ENCODE peak calls at places on chromosomes 13 and 19, in seven cellular contexts. One of them, this sample, is unnamed. For H3K4me1, the result is how much of the 10 kb centered on the place peaks cover.

GRCh38 chr19:38634757-38635482 is 12.5 kb upstream of the ACTN4 start:
- DNase-seq in fibroblast of lung: peak
- DNase-seq in pancreas: peak
- DNase-seq in left ventricle myocardium inferior: peak
- DNase-seq in astrocyte: no peak
- DNase-seq in adrenal gland: peak
- DNase-seq in left lung: peak
- DNase-seq in this sample: peak

GRCh38 chr19:47641891-47642485 is 33.1 kb downstream of the BICRA start:
- DNase-seq in fibroblast of lung: peak
- DNase-seq in pancreas: no peak
- DNase-seq in left ventricle myocardium inferior: no peak
- DNase-seq in astrocyte: no peak
- DNase-seq in adrenal gland: no peak
- DNase-seq in left lung: no peak
- DNase-seq in this sample: no peak

GRCh38 chr19:35712910-35713845 is 4.6 kb upstream of the KMT2B start:
- DNase-seq in fibroblast of lung: no peak
- DNase-seq in pancreas: no peak
- DNase-seq in left ventricle myocardium inferior: no peak
- DNase-seq in astrocyte: no peak
- DNase-seq in adrenal gland: no peak
- DNase-seq in left lung: no peak
- DNase-seq in this sample: no peak

GRCh38 chr13:39600766-39601165 is 2.2 kb downstream of the LHFPL6 start:
- DNase-seq in fibroblast of lung: no peak
- DNase-seq in pancreas: no peak
- DNase-seq in left ventricle myocardium inferior: peak
- DNase-seq in astrocyte: no peak
- DNase-seq in adrenal gland: no peak
- DNase-seq in left lung: no peak
- DNase-seq in this sample: peak

GRCh38 chr13:39148513-39148961 is 110.3 kb downstream of the NHLRC3 start:
- DNase-seq in fibroblast of lung: peak
- DNase-seq in pancreas: no peak
- DNase-seq in left ventricle myocardium inferior: no peak
- DNase-seq in astrocyte: peak
- DNase-seq in adrenal gland: no peak
- DNase-seq in left lung: no peak
- DNase-seq in this sample: no peak

GRCh38 chr19:30895946-30896345 is 453.3 kb downstream of the TSHZ3 start:
- DNase-seq in fibroblast of lung: no peak
- DNase-seq in pancreas: no peak
- DNase-seq in left ventricle myocardium inferior: no peak
- DNase-seq in astrocyte: no peak
- DNase-seq in adrenal gland: no peak
- DNase-seq in left lung: no peak
- DNase-seq in this sample: no peak

GRCh38 chr19:49362048-49362925 is at the start of gene TEAD2:
- DNase-seq in fibroblast of lung: peak
- DNase-seq in pancreas: peak
- DNase-seq in left ventricle myocardium inferior: peak
- DNase-seq in astrocyte: peak
- DNase-seq in adrenal gland: peak
- DNase-seq in left lung: peak
- DNase-seq in this sample: peak

GRCh38 chr19:8367327-8368001 is 3.5 kb downstream of the ANGPTL4 start:
- DNase-seq in fibroblast of lung: peak
- DNase-seq in pancreas: peak
- DNase-seq in left ventricle myocardium inferior: peak
- DNase-seq in astrocyte: peak
- DNase-seq in adrenal gland: peak
- DNase-seq in left lung: peak
- DNase-seq in this sample: peak

GRCh38 chr19:6417713-6418561 is 6.7 kb downstream of the KHSRP start:
- DNase-seq in fibroblast of lung: peak
- DNase-seq in pancreas: no peak
- DNase-seq in left ventricle myocardium inferior: no peak
- DNase-seq in astrocyte: no peak
- DNase-seq in adrenal gland: peak
- DNase-seq in left lung: no peak
- DNase-seq in this sample: no peak

GRCh38 chr13:33910267-33910666 is 92.3 kb downstream of the RFC3 start:
- DNase-seq in fibroblast of lung: no peak
- DNase-seq in pancreas: no peak
- DNase-seq in left ventricle myocardium inferior: no peak
- DNase-seq in astrocyte: no peak
- DNase-seq in adrenal gland: no peak
- DNase-seq in left lung: no peak
- DNase-seq in this sample: no peak

GRCh38 chr19:15841875-15842569 is 26.6 kb upstream of the OR10H1 start:
- DNase-seq in fibroblast of lung: no peak
- DNase-seq in pancreas: no peak
- DNase-seq in left ventricle myocardium inferior: no peak
- DNase-seq in astrocyte: no peak
- DNase-seq in adrenal gland: no peak
- DNase-seq in left lung: no peak
- DNase-seq in this sample: no peak

GRCh38 chr13:84445776-84446175 is 563.5 kb upstream of the SLITRK1 start:
- DNase-seq in fibroblast of lung: no peak
- DNase-seq in pancreas: no peak
- DNase-seq in left ventricle myocardium inferior: no peak
- DNase-seq in astrocyte: peak
- DNase-seq in adrenal gland: no peak
- DNase-seq in left lung: no peak
- DNase-seq in this sample: no peak

GRCh38 chr13:112984501-112984900 is 15.5 kb downstream of the MCF2L start:
- DNase-seq in fibroblast of lung: no peak
- DNase-seq in pancreas: no peak
- DNase-seq in left ventricle myocardium inferior: no peak
- DNase-seq in astrocyte: no peak
- DNase-seq in adrenal gland: no peak
- DNase-seq in left lung: no peak
- DNase-seq in this sample: no peak

GRCh38 chr19:11382898-11383705 is 1.0 kb downstream of the EPOR start:
- DNase-seq in fibroblast of lung: no peak
- DNase-seq in pancreas: peak
- DNase-seq in left ventricle myocardium inferior: peak
- DNase-seq in astrocyte: no peak
- DNase-seq in adrenal gland: peak
- DNase-seq in left lung: peak
- DNase-seq in this sample: no peak

GRCh38 chr13:74201530-74201929 is 67.3 kb upstream of the KLF12 start:
- DNase-seq in fibroblast of lung: no peak
- DNase-seq in pancreas: no peak
- DNase-seq in left ventricle myocardium inferior: no peak
- DNase-seq in astrocyte: no peak
- DNase-seq in adrenal gland: no peak
- DNase-seq in left lung: no peak
- DNase-seq in this sample: no peak

GRCh38 chr19:55640577-55641375 is at the start of gene ZNF580:
- DNase-seq in fibroblast of lung: peak
- DNase-seq in pancreas: peak
- DNase-seq in left ventricle myocardium inferior: peak
- DNase-seq in astrocyte: peak
- DNase-seq in adrenal gland: peak
- DNase-seq in left lung: peak
- DNase-seq in this sample: no peak

GRCh38 chr13:111345682-111346081 is 25.2 kb downstream of the TEX29 start:
- DNase-seq in fibroblast of lung: no peak
- DNase-seq in pancreas: no peak
- DNase-seq in left ventricle myocardium inferior: no peak
- DNase-seq in astrocyte: no peak
- DNase-seq in adrenal gland: no peak
- DNase-seq in left lung: no peak
- DNase-seq in this sample: peak

GRCh38 chr13:93450226-93450625 is 223.6 kb downstream of the GPC6 start:
- DNase-seq in fibroblast of lung: peak
- DNase-seq in pancreas: no peak
- DNase-seq in left ventricle myocardium inferior: no peak
- DNase-seq in astrocyte: peak
- DNase-seq in adrenal gland: no peak
- DNase-seq in left lung: no peak
- DNase-seq in this sample: no peak

GRCh38 chr13:81116461-81117282 is 775.7 kb upstream of the SPRY2 start:
- DNase-seq in fibroblast of lung: peak
- DNase-seq in pancreas: no peak
- DNase-seq in left ventricle myocardium inferior: no peak
- DNase-seq in astrocyte: no peak
- DNase-seq in adrenal gland: no peak
- DNase-seq in left lung: no peak
- DNase-seq in this sample: no peak

GRCh38 chr19:14475251-14476073 is at the start of gene PTGER1:
- DNase-seq in fibroblast of lung: peak
- DNase-seq in pancreas: no peak
- DNase-seq in left ventricle myocardium inferior: no peak
- DNase-seq in astrocyte: no peak
- DNase-seq in adrenal gland: no peak
- DNase-seq in left lung: peak
- DNase-seq in this sample: no peak

GRCh38 chr13:114082849-114083645 is 49.4 kb downstream of the RASA3 start:
- DNase-seq in fibroblast of lung: no peak
- DNase-seq in pancreas: no peak
- DNase-seq in left ventricle myocardium inferior: no peak
- DNase-seq in astrocyte: peak
- DNase-seq in adrenal gland: no peak
- DNase-seq in left lung: no peak
- DNase-seq in this sample: peak

GRCh38 chr13:108213946-108214345 is 1.4 kb downstream of the LIG4 start:
- DNase-seq in fibroblast of lung: peak
- DNase-seq in pancreas: no peak
- DNase-seq in left ventricle myocardium inferior: no peak
- DNase-seq in astrocyte: peak
- DNase-seq in adrenal gland: no peak
- DNase-seq in left lung: no peak
- DNase-seq in this sample: no peak

GRCh38 chr13:21576424-21576823 is 27.5 kb downstream of the MICU2 start:
- DNase-seq in fibroblast of lung: peak
- DNase-seq in pancreas: no peak
- DNase-seq in left ventricle myocardium inferior: no peak
- DNase-seq in astrocyte: no peak
- DNase-seq in adrenal gland: no peak
- DNase-seq in left lung: no peak
- DNase-seq in this sample: no peak

GRCh38 chr19:3691726-3692125 is 8.5 kb downstream of the PIP5K1C start:
- DNase-seq in fibroblast of lung: no peak
- DNase-seq in pancreas: no peak
- DNase-seq in left ventricle myocardium inferior: no peak
- DNase-seq in astrocyte: no peak
- DNase-seq in adrenal gland: no peak
- DNase-seq in left lung: peak
- DNase-seq in this sample: no peak
- H3K4me1 ChIP-seq in fibroblast of lung: under half
- H3K4me1 ChIP-seq in pancreas: under half
- H3K4me1 ChIP-seq in left ventricle myocardium inferior: under half
- H3K4me1 ChIP-seq in astrocyte: under half
- H3K4me1 ChIP-seq in adrenal gland: under half
- H3K4me1 ChIP-seq in left lung: under half
- H3K4me1 ChIP-seq in this sample: under half

GRCh38 chr13:51768976-51769375 is 35.0 kb downstream of the DHRS12 start:
- DNase-seq in fibroblast of lung: no peak
- DNase-seq in pancreas: no peak
- DNase-seq in left ventricle myocardium inferior: no peak
- DNase-seq in astrocyte: no peak
- DNase-seq in adrenal gland: no peak
- DNase-seq in left lung: peak
- DNase-seq in this sample: no peak
- H3K4me1 ChIP-seq in fibroblast of lung: under half
- H3K4me1 ChIP-seq in pancreas: under half
- H3K4me1 ChIP-seq in left ventricle myocardium inferior: half or more
- H3K4me1 ChIP-seq in astrocyte: under half
- H3K4me1 ChIP-seq in adrenal gland: under half
- H3K4me1 ChIP-seq in left lung: under half
- H3K4me1 ChIP-seq in this sample: half or more

DNA sequence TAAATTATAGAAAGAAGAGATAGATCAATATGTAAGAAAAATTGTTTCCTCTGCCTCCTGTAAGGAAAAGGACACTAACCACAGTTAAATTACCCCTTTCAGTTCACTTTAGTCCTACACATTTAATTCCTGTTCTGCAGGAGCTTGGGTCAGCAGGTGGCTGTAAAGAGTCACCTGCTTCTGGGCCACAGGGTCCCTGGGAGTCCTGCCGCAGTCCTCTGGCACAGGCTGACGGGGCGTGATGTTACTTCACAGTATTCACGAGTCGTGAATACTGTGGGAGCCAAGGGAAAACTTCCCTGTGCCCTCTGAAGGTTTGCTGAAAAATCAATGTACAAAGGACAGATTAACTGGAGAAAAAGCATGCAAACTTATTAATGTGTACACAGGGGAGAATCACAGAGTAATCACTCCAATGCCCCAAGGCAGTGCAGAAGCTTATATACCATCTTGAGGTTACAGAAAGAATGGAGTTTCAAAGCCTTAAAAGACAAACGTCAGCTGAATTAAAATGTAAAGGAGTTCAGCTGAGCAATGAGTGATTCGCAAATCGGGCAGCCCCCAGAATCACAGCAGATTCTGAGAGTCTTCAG is 125.8 kb upstream of the TMTC4 start:
- DNase-seq in fibroblast of lung: no peak
- DNase-seq in pancreas: no peak
- DNase-seq in left ventricle myocardium inferior: no peak
- DNase-seq in astrocyte: no peak
- DNase-seq in adrenal gland: no peak
- DNase-seq in left lung: no peak
- DNase-seq in this sample: no peak
- H3K4me1 ChIP-seq in fibroblast of lung: under half
- H3K4me1 ChIP-seq in pancreas: under half
- H3K4me1 ChIP-seq in left ventricle myocardium inferior: under half
- H3K4me1 ChIP-seq in astrocyte: under half
- H3K4me1 ChIP-seq in adrenal gland: under half
- H3K4me1 ChIP-seq in left lung: under half
- H3K4me1 ChIP-seq in this sample: under half

DNA sequence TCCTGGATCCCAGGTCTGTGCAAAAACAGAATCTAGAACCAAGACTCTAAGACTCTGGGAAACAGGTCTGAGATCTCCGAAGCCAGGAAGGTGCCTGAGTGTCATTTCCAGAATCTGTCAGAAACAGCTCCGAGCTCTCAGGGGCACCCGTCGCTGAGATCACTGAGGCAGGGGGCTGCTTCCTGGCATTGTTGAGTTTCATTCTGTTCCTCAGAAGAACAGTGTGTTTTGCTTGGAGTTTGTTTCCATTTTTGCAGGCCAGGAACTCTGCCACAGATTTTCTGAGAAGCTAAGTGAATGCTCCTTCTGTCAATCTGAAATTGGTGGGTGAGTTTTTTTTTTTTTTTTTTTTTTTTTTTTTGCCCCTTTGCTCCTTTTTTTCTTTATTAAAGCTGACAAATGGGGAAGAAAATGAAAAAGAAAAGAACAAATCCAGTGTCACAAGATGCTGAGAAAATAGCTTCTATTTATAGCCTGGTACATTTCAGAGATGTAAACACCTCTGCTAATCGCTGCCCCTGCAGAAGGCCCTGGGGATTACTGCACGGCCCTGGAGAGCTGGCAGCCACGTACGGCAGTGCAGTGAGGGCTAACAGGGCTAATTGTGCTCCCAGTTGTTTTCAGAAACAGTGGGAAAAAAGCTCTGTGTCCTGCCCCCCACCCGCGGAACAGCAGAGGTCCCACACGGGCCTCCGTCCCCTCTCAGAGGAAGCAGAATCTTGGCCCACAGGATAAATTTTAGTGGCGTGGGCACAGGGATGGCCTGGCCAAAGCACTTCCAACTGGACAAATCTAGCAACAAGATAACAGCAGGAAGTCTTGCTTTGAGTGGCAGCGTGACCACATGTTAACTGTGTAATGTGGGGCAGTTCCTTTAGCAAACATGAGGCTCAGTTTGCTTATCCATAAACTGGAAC is 237.6 kb upstream of the IRS2 start:
- DNase-seq in fibroblast of lung: peak
- DNase-seq in pancreas: peak
- DNase-seq in left ventricle myocardium inferior: peak
- DNase-seq in astrocyte: no peak
- DNase-seq in adrenal gland: no peak
- DNase-seq in left lung: no peak
- DNase-seq in this sample: no peak
- H3K4me1 ChIP-seq in fibroblast of lung: under half
- H3K4me1 ChIP-seq in pancreas: under half
- H3K4me1 ChIP-seq in left ventricle myocardium inferior: under half
- H3K4me1 ChIP-seq in astrocyte: under half
- H3K4me1 ChIP-seq in adrenal gland: under half
- H3K4me1 ChIP-seq in left lung: under half
- H3K4me1 ChIP-seq in this sample: under half

This sample was measured in right atrium auricular region.